ENCODE peak calls at places on chromosomes 11 and 22, in four cellular contexts. One of them, this sample, is unnamed.

GRCh38 chr11:66080055-66080817 is 10.2 kb downstream of the PACS1 start:
- DNase-seq in K562: peak
- DNase-seq in HepG2: peak
- DNase-seq in Panc1: no peak
- DNase-seq in this sample: peak

GRCh38 chr11:50298182-50298988 is 265.7 kb downstream of the OR4C45 start:
- DNase-seq in K562: peak
- DNase-seq in HepG2: no peak
- DNase-seq in Panc1: no peak
- DNase-seq in this sample: no peak

GRCh38 chr11:123069878-123070821 is 8.2 kb upstream of the HSPA8 start:
- DNase-seq in K562: no peak
- DNase-seq in HepG2: no peak
- DNase-seq in Panc1: no peak
- DNase-seq in this sample: no peak

GRCh38 chr22:17476838-17477237 is 86.5 kb upstream of the SLC25A18 start:
- DNase-seq in K562: no peak
- DNase-seq in HepG2: no peak
- DNase-seq in Panc1: no peak
- DNase-seq in this sample: no peak

GRCh38 chr22:39920134-39920743 is 19.4 kb downstream of the GRAP2 start:
- DNase-seq in K562: peak
- DNase-seq in HepG2: no peak
- DNase-seq in Panc1: no peak
- DNase-seq in this sample: no peak

GRCh38 chr22:29011200-29011867 is 50.3 kb downstream of the C22orf31 start:
- DNase-seq in K562: no peak
- DNase-seq in HepG2: no peak
- DNase-seq in Panc1: no peak
- DNase-seq in this sample: no peak

GRCh38 chr11:111573821-111574249 is 28.4 kb upstream of the SIK2 start:
- DNase-seq in K562: no peak
- DNase-seq in HepG2: no peak
- DNase-seq in Panc1: no peak
- DNase-seq in this sample: no peak

GRCh38 chr11:11268706-11269105 is 84.3 kb downstream of the CSNK2A3 start:
- DNase-seq in K562: no peak
- DNase-seq in HepG2: no peak
- DNase-seq in Panc1: no peak
- DNase-seq in this sample: no peak

GRCh38 chr22:22935056-22935545 is 47.5 kb downstream of the IGLL5 start:
- DNase-seq in K562: peak
- DNase-seq in HepG2: no peak
- DNase-seq in Panc1: no peak
- DNase-seq in this sample: no peak

GRCh38 chr11:66268953-66269906 is 791 bp downstream of the RAB1B start:
- DNase-seq in K562: peak
- DNase-seq in HepG2: peak
- DNase-seq in Panc1: no peak
- DNase-seq in this sample: no peak

GRCh38 chr22:37313376-37314314 is 31.3 kb downstream of the CYTH4 start:
- DNase-seq in K562: no peak
- DNase-seq in HepG2: no peak
- DNase-seq in Panc1: no peak
- DNase-seq in this sample: no peak

GRCh38 chr11:64778223-64778472 is 194 bp downstream of the SF1 start:
- DNase-seq in K562: no peak
- DNase-seq in HepG2: no peak
- DNase-seq in Panc1: no peak
- DNase-seq in this sample: no peak

GRCh38 chr11:130379276-130379675 is 49.1 kb downstream of the ADAMTS8 start:
- DNase-seq in K562: no peak
- DNase-seq in HepG2: no peak
- DNase-seq in Panc1: no peak
- DNase-seq in this sample: no peak

GRCh38 chr11:12271241-12271640 is 106.1 kb upstream of the PARVA start:
- DNase-seq in K562: no peak
- DNase-seq in HepG2: no peak
- DNase-seq in Panc1: no peak
- DNase-seq in this sample: no peak

GRCh38 chr11:115470928-115471327 is 33.3 kb downstream of the CADM1 start:
- DNase-seq in K562: no peak
- DNase-seq in HepG2: no peak
- DNase-seq in Panc1: no peak
- DNase-seq in this sample: no peak

GRCh38 chr11:118009821-118010737 is 23.9 kb downstream of the IL10RA start:
- DNase-seq in K562: no peak
- DNase-seq in HepG2: no peak
- DNase-seq in Panc1: no peak
- DNase-seq in this sample: no peak

GRCh38 chr11:110838808-110839207 is 126.6 kb upstream of the ARHGAP20 start:
- DNase-seq in K562: no peak
- DNase-seq in HepG2: no peak
- DNase-seq in Panc1: no peak
- DNase-seq in this sample: no peak

GRCh38 chr11:68996376-68997123 is 15.8 kb upstream of the MRGPRD start:
- DNase-seq in K562: no peak
- DNase-seq in HepG2: no peak
- DNase-seq in Panc1: no peak
- DNase-seq in this sample: no peak

DNA sequence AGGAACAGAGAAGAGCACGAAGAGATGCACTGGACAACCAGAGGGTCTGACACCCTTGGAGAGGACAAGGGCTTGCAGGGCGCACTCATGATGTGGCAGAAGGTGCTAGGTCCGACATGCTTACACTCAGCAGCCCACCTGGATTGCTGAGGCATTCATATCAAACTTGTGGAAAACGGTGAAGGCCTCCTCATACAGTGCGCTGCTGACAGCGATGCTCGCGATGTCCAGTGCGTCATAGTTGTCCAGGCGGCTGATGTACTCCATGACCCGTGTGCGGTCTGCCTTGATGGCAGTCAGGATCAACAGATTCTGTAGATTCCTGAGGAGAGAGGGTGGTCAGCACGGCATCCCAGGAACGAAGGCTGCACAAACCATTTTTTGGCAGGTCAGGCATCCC is 31.7 kb upstream of the SLC25A1 start:
- DNase-seq in K562: no peak
- DNase-seq in HepG2: no peak
- DNase-seq in Panc1: no peak
- DNase-seq in this sample: no peak
- TF ChIP-seq TCF7L2 in K562: no peak
- TF ChIP-seq TCF7L2 in HepG2: no peak
- TF ChIP-seq TCF7L2 in Panc1: no peak
- TF ChIP-seq TCF7L2 in this sample: no peak

GRCh38 chr11:76794371-76795284 is 11.5 kb downstream of the TSKU start:
- DNase-seq in K562: no peak
- DNase-seq in HepG2: no peak
- DNase-seq in Panc1: no peak
- DNase-seq in this sample: no peak
- TF ChIP-seq TCF7L2 in K562: no peak
- TF ChIP-seq TCF7L2 in HepG2: no peak
- TF ChIP-seq TCF7L2 in Panc1: no peak
- TF ChIP-seq TCF7L2 in this sample: no peak

GRCh38 chr22:24975125-24975640 is 22.7 kb downstream of the KIAA1671 start:
- DNase-seq in K562: no peak
- DNase-seq in HepG2: no peak
- DNase-seq in Panc1: no peak
- DNase-seq in this sample: no peak

GRCh38 chr22:24975813-24976341 is 23.4 kb downstream of the KIAA1671 start:
- DNase-seq in K562: no peak
- DNase-seq in HepG2: no peak
- DNase-seq in Panc1: no peak
- DNase-seq in this sample: no peak

GRCh38 chr22:24978308-24978707 is 25.8 kb downstream of the KIAA1671 start:
- DNase-seq in K562: no peak
- DNase-seq in HepG2: no peak
- DNase-seq in Panc1: no peak
- DNase-seq in this sample: no peak

GRCh38 chr22:24976442-24977218 is 24.1 kb downstream of the KIAA1671 start:
- DNase-seq in K562: no peak
- DNase-seq in HepG2: no peak
- DNase-seq in Panc1: no peak
- DNase-seq in this sample: no peak

GRCh38 chr22:24977370-24978230 is 25.1 kb downstream of the KIAA1671 start:
- DNase-seq in K562: no peak
- DNase-seq in HepG2: no peak
- DNase-seq in Panc1: no peak
- DNase-seq in this sample: no peak
- TF ChIP-seq TCF7L2 in K562: no peak
- TF ChIP-seq TCF7L2 in HepG2: no peak
- TF ChIP-seq TCF7L2 in Panc1: no peak
- TF ChIP-seq TCF7L2 in this sample: no peak

GRCh38 chr22:30305906-30306628 is 16.8 kb upstream of the CASTOR1 start:
- DNase-seq in K562: no peak
- DNase-seq in HepG2: no peak
- DNase-seq in Panc1: no peak
- DNase-seq in this sample: no peak
- TF ChIP-seq TCF7L2 in K562: no peak
- TF ChIP-seq TCF7L2 in HepG2: no peak
- TF ChIP-seq TCF7L2 in Panc1: no peak
- TF ChIP-seq TCF7L2 in this sample: no peak

GRCh38 chr11:38182126-38182907 is 1584.3 kb upstream of the RAG2 start:
- DNase-seq in K562: no peak
- DNase-seq in HepG2: peak
- DNase-seq in Panc1: no peak
- DNase-seq in this sample: no peak
- TF ChIP-seq TCF7L2 in K562: no peak
- TF ChIP-seq TCF7L2 in HepG2: no peak
- TF ChIP-seq TCF7L2 in Panc1: no peak
- TF ChIP-seq TCF7L2 in this sample: no peak

DNA sequence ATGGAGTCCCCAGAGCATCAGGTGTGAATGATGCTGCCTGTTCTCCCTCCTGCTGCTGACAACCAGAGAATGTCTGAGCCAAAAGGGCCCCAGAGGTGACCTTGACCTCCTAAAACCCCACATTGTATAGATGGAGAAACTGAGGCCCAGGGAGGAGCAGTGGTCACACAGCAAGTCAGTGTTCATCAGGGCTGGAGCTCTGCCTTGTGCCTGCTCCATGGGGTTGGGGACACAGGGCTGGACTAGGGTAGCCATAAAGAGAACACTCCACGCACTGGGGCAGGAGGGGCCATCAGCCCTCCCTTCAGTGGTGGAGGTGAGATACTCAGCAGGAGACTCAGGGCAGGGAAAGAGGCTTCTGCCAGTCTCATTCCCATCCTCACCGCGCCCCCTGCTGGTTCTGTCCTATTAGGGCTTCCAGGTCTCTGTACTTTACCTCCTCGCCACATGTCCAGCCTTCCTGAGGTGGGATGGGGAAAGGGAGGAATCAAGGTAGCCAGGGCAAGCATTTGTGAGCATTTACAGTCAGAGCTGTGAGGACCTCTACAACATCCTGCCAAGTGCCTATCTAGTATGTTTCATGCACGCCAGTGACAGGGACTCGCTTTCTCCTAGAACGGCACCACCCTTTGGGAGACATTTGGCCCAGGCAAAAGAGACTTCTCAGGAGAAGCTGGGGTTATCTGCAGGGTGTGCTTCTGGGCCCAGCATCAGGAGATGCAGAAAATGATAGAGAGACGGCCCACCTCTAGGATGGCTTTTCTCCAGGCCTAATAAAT is 43.2 kb downstream of the NEU3 start:
- DNase-seq in K562: peak
- DNase-seq in HepG2: peak
- DNase-seq in Panc1: no peak
- DNase-seq in this sample: peak
- TF ChIP-seq TCF7L2 in K562: no peak
- TF ChIP-seq TCF7L2 in HepG2: no peak
- TF ChIP-seq TCF7L2 in Panc1: no peak
- TF ChIP-seq TCF7L2 in this sample: no peak

GRCh38 chr11:76408171-76408965 is 27.2 kb downstream of the GVQW3 start:
- DNase-seq in K562: no peak
- DNase-seq in HepG2: no peak
- DNase-seq in Panc1: no peak
- DNase-seq in this sample: no peak
- TF ChIP-seq TCF7L2 in K562: no peak
- TF ChIP-seq TCF7L2 in HepG2: no peak
- TF ChIP-seq TCF7L2 in Panc1: no peak
- TF ChIP-seq TCF7L2 in this sample: no peak